ENCODE peak calls at places on chromosome 1, in six cellular contexts. D is astrocyte of the spinal cord, H is B cell, U is hypothalamus, B is NCI-H1092, E is NCI-H1694 treated with DMSO at 0.1 percent for 48 hours. C is an unnamed sample.

GRCh38 chr1:162873671-162874666 is 13.0 kb upstream of the CCDC190 start:
- DNase-seq in D (peak), H (no peak), U (no peak), B (peak), E (no peak), C (no peak)

GRCh38 chr1:101017448-101017847 is 8.1 kb downstream of the DPH5 start:
- DNase-seq in D (no peak), H (no peak), U (no peak), B (no peak), E (no peak), C (no peak)

GRCh38 chr1:45009956-45010854 is 919 bp downstream of the HECTD3 start:
- DNase-seq in D (no peak), H (no peak), U (no peak), B (no peak), E (peak), C (peak)

GRCh38 chr1:183528577-183528976 is 56.3 kb downstream of the SMG7 start:
- DNase-seq in D (no peak), H (no peak), U (no peak), B (no peak), E (no peak), C (no peak)

GRCh38 chr1:44806025-44806703 is 987 bp downstream of the DYNLT4 start:
- DNase-seq in D (no peak), H (no peak), U (no peak), B (no peak), E (no peak), C (no peak)

GRCh38 chr1:154877370-154877974 is 7.4 kb upstream of the KCNN3 start:
- DNase-seq in D (no peak), H (no peak), U (no peak), B (no peak), E (no peak), C (peak)

GRCh38 chr1:117067528-117068370 is 7.6 kb downstream of the TTF2 start:
- DNase-seq in D (peak), H (no peak), U (peak), B (peak), E (peak), C (no peak)

GRCh38 chr1:41319803-41320711 is 41.2 kb upstream of the FOXO6 start:
- DNase-seq in D (no peak), H (no peak), U (no peak), B (no peak), E (peak), C (no peak)

GRCh38 chr1:199064971-199065370 is 426.1 kb downstream of the PTPRC start:
- DNase-seq in D (peak), H (no peak), U (no peak), B (no peak), E (no peak), C (no peak)

GRCh38 chr1:73943270-73943669 is 254.7 kb downstream of the LRRIQ3 start:
- DNase-seq in D (no peak), H (no peak), U (no peak), B (no peak), E (no peak), C (no peak)

GRCh38 chr1:89609781-89610456 is 23.0 kb upstream of the LRRC8C start:
- DNase-seq in D (no peak), H (no peak), U (no peak), B (no peak), E (no peak), C (no peak)

GRCh38 chr1:27879374-27880082 is 7.2 kb downstream of the THEMIS2 start:
- DNase-seq in D (no peak), H (no peak), U (no peak), B (no peak), E (no peak), C (no peak)

GRCh38 chr1:68379085-68379478 is 70.7 kb downstream of the RPE65 start:
- DNase-seq in D (peak), H (no peak), U (no peak), B (no peak), E (no peak), C (no peak)

GRCh38 chr1:20233394-20233793 is 47.1 kb upstream of the PLA2G2C start:
- DNase-seq in D (peak), H (no peak), U (no peak), B (peak), E (peak), C (no peak)

GRCh38 chr1:153217212-153217611 is at the start of gene PRR9:
- DNase-seq in D (no peak), H (no peak), U (no peak), B (no peak), E (no peak), C (no peak)

GRCh38 chr1:7664147-7664892 is 106.8 kb upstream of the VAMP3 start:
- DNase-seq in D (no peak), H (no peak), U (no peak), B (no peak), E (no peak), C (no peak)

GRCh38 chr1:203520315-203520714 is 26.4 kb downstream of the OPTC start:
- DNase-seq in D (peak), H (peak), U (no peak), B (no peak), E (no peak), C (no peak)

GRCh38 chr1:175317309-175317708 is 124.7 kb upstream of the KIAA0040 start:
- DNase-seq in D (no peak), H (no peak), U (no peak), B (no peak), E (no peak), C (no peak)

GRCh38 chr1:24742090-24742938 is 2.9 kb upstream of the CLIC4 start:
- DNase-seq in D (peak), H (no peak), U (no peak), B (no peak), E (no peak), C (no peak)

GRCh38 chr1:7493711-7494110 is 277.4 kb upstream of the VAMP3 start:
- DNase-seq in D (no peak), H (no peak), U (no peak), B (peak), E (no peak), C (no peak)

GRCh38 chr1:207407655-207408256 is 46.4 kb upstream of the CR2 start:
- DNase-seq in D (peak), H (no peak), U (no peak), B (no peak), E (no peak), C (no peak)

GRCh38 chr1:210866532-210866931 is 267.4 kb downstream of the KCNH1 start:
- DNase-seq in D (no peak), H (no peak), U (no peak), B (no peak), E (no peak), C (no peak)

GRCh38 chr1:25360596-25361581 is 22.8 kb downstream of the TMEM50A start:
- DNase-seq in D (peak), H (no peak), U (no peak), B (no peak), E (no peak), C (no peak)

GRCh38 chr1:235910357-235911299 is 43.9 kb upstream of the LYST start:
- DNase-seq in D (peak), H (no peak), U (no peak), B (no peak), E (no peak), C (no peak)

GRCh38 chr1:119968068-119968492 is 71.8 kb upstream of the ADAM30 start:
- DNase-seq in D (peak), H (peak), U (no peak), B (no peak), E (peak), C (peak)

GRCh38 chr1:8603220-8603616 is 214.2 kb downstream of the RERE start:
- DNase-seq in D (peak), H (no peak), U (no peak), B (peak), E (no peak), C (no peak)

GRCh38 chr1:39016604-39017171 is 9.5 kb upstream of the NDUFS5 start:
- DNase-seq in D (no peak), H (no peak), U (no peak), B (no peak), E (no peak), C (no peak)

GRCh38 chr1:172357753-172358152 is 62.7 kb upstream of the C1orf105 start:
- DNase-seq in D (no peak), H (no peak), U (no peak), B (no peak), E (no peak), C (no peak)

GRCh38 chr1:199720496-199720895 is 307.0 kb upstream of the NR5A2 start:
- DNase-seq in D (no peak), H (no peak), U (no peak), B (no peak), E (no peak), C (no peak)

GRCh38 chr1:96865731-96866684 is 144.4 kb downstream of the PTBP2 start:
- DNase-seq in D (peak), H (no peak), U (no peak), B (no peak), E (no peak), C (no peak)

GRCh38 chr1:107949467-107950253 is 15.3 kb downstream of the VAV3 start:
- DNase-seq in D (no peak), H (no peak), U (no peak), B (no peak), E (no peak), C (no peak)

GRCh38 chr1:220761688-220762427 is 13.7 kb downstream of the MTARC2 start:
- DNase-seq in D (no peak), H (no peak), U (no peak), B (no peak), E (no peak), C (peak)

GRCh38 chr1:65423884-65424655 is 3.6 kb downstream of the LEPR start:
- DNase-seq in D (peak), H (no peak), U (no peak), B (no peak), E (no peak), C (no peak)

GRCh38 chr1:191695865-191696264 is 462.4 kb upstream of the RGS18 start:
- DNase-seq in D (peak), H (no peak), U (no peak), B (no peak), E (no peak), C (no peak)

GRCh38 chr1:205226868-205227583 is 720 bp upstream of the TMCC2 start:
- DNase-seq in D (peak), H (no peak), U (no peak), B (no peak), E (no peak), C (peak)

C was measured in left lobe of liver.